ENCODE peak calls at places on chromosomes 4 and X, in eight cellular contexts. V, S, C, T, J, Z, G and H are unnamed samples.

GRCh38 chr4:54708339-54709279 is 50.9 kb downstream of the KIT start:
- DNase-seq in V (no peak), T (no peak), Z (no peak), J (no peak), G (peak; percentile 68), S (no peak), C (no peak), H (no peak)

GRCh38 chr4:138650917-138651564 is 364.5 kb upstream of the NOCT start:
- DNase-seq in Z (no peak), V (no peak), G (no peak), J (no peak), S (no peak), C (peak; percentile 96), T (no peak), H (no peak)

GRCh38 chr4:3285558-3286334 is 7.1 kb upstream of the RGS12 start:
- DNase-seq in S (no peak), Z (no peak), G (peak; percentile 71), C (peak; percentile 69), V (no peak), T (peak; percentile 8), J (peak; percentile 56), H (peak; percentile 51)

GRCh38 chrX:13076176-13076956 is 31.9 kb upstream of the FAM9C start:
- DNase-seq in T (no peak), C (peak; percentile 51), V (no peak), Z (no peak), S (no peak), J (no peak), G (no peak), H (no peak)

GRCh38 chr4:155564086-155564485 is 102.6 kb upstream of the GUCY1A1 start:
- DNase-seq in J (no peak), C (no peak), T (no peak), V (no peak), G (no peak), Z (no peak), S (no peak), H (no peak)

GRCh38 chr4:143417679-143418403 is 81.2 kb downstream of the GAB1 start:
- DNase-seq in G (no peak), V (no peak), T (no peak), S (no peak), C (no peak), Z (no peak), J (no peak), H (no peak)

GRCh38 chrX:16559206-16559619 is 90.7 kb upstream of the S100G start:
- DNase-seq in Z (no peak), J (no peak), G (no peak), C (peak; percentile 15), T (no peak), S (no peak), V (no peak), H (no peak)

GRCh38 chrX:50066318-50066937 is 134.4 kb downstream of the AKAP4 start:
- DNase-seq in G (no peak), C (no peak), S (no peak), V (no peak), Z (no peak), T (no peak), J (no peak), H (no peak)

GRCh38 chrX:21168401-21169160 is 205.6 kb upstream of the CNKSR2 start:
- DNase-seq in G (no peak), T (no peak), S (no peak), Z (no peak), V (no peak), C (no peak), J (no peak), H (no peak)

GRCh38 chr4:122673252-122673651 is 52.4 kb upstream of the IL21 start:
- DNase-seq in Z (no peak), S (no peak), C (no peak), G (no peak), J (no peak), T (no peak), V (no peak), H (no peak)

GRCh38 chrX:25968920-25969319 is 169.2 kb upstream of the MAGEB18 start:
- DNase-seq in V (no peak), C (no peak), Z (peak; percentile 9), T (peak; percentile 60), S (peak; percentile 17), G (no peak), J (peak; percentile 0), H (no peak)

GRCh38 chrX:56563231-56564116 is at the start of gene UBQLN2:
- DNase-seq in S (peak; percentile 39), G (peak; percentile 94), T (peak; percentile 74), Z (peak; percentile 85), C (peak; percentile 66), J (peak; percentile 30), V (peak; percentile 92), H (peak; percentile 60)

GRCh38 chr4:48491514-48492176 is 1.6 kb downstream of the ZAR1 start:
- DNase-seq in Z (no peak), S (no peak), T (no peak), C (no peak), J (no peak), G (peak; percentile 66), V (no peak), H (no peak)
- H3K4me3 ChIP-seq in Z (no peak overlapping the region), S (no peak overlapping the region), T (no peak overlapping the region), C (no peak overlapping the region), J (no peak overlapping the region), G (no peak overlapping the region), V (no peak overlapping the region), H (no peak overlapping the region)

GRCh38 chr4:140260227-140260626 is 106.2 kb upstream of the MAML3 start:
- DNase-seq in S (no peak), T (no peak), Z (no peak), V (no peak), C (peak; percentile 88), G (no peak), J (no peak), H (no peak)
- H3K4me3 ChIP-seq in S (no peak overlapping the region), T (no peak overlapping the region), Z (no peak overlapping the region), V (no peak overlapping the region), C (no peak overlapping the region), G (no peak overlapping the region), J (no peak overlapping the region), H (no peak overlapping the region)

GRCh38 chr4:1768367-1769034 is 24.6 kb upstream of the FGFR3 start:
- DNase-seq in T (peak; percentile 73), S (no peak), J (peak; percentile 35), C (no peak), V (no peak), Z (no peak), G (no peak), H (no peak)

GRCh38 chr4:1765409-1766335 is 27.4 kb upstream of the FGFR3 start:
- DNase-seq in G (no peak), T (no peak), Z (no peak), V (no peak), S (no peak), J (no peak), C (no peak), H (no peak)

GRCh38 chr4:1766336-1767057 is 26.6 kb upstream of the FGFR3 start:
- DNase-seq in V (no peak), T (peak; percentile 49), J (peak; percentile 84), C (no peak), Z (no peak), S (peak; percentile 62), G (no peak), H (no peak)

GRCh38 chr4:1767770-1768366 is 25.2 kb upstream of the FGFR3 start:
- DNase-seq in J (peak; percentile 76), T (peak; percentile 61), V (no peak), C (no peak), G (no peak), S (no peak), Z (no peak), H (no peak)

GRCh38 chr4:1767058-1767769 is 25.9 kb upstream of the FGFR3 start:
- DNase-seq in G (no peak), Z (no peak), S (peak; percentile 83), J (no peak), C (no peak), T (no peak), V (no peak), H (no peak)
- H3K4me3 ChIP-seq in G (no peak overlapping the region), Z (peak overlapping the region; percentile 16), S (no peak overlapping the region), J (peak overlapping the region; percentile 71), C (peak overlapping the region; percentile 17), T (peak overlapping the region; percentile 49), V (peak overlapping the region; percentile 38), H (peak overlapping the region; percentile 34)

GRCh38 chrX:74419861-74420193 is 1.5 kb upstream of the SLC16A2 start:
- DNase-seq in C (no peak), Z (no peak), V (no peak), G (peak; percentile 62), S (peak; percentile 9), J (no peak), T (no peak), H (no peak)
- H3K4me3 ChIP-seq in C (peak overlapping the region; percentile 66), Z (peak overlapping the region; percentile 31), V (peak overlapping the region; percentile 55), G (peak overlapping the region; percentile 63), S (peak overlapping the region; percentile 85), J (peak overlapping the region; percentile 67), T (peak overlapping the region; percentile 41), H (peak overlapping the region; percentile 53)

DNA sequence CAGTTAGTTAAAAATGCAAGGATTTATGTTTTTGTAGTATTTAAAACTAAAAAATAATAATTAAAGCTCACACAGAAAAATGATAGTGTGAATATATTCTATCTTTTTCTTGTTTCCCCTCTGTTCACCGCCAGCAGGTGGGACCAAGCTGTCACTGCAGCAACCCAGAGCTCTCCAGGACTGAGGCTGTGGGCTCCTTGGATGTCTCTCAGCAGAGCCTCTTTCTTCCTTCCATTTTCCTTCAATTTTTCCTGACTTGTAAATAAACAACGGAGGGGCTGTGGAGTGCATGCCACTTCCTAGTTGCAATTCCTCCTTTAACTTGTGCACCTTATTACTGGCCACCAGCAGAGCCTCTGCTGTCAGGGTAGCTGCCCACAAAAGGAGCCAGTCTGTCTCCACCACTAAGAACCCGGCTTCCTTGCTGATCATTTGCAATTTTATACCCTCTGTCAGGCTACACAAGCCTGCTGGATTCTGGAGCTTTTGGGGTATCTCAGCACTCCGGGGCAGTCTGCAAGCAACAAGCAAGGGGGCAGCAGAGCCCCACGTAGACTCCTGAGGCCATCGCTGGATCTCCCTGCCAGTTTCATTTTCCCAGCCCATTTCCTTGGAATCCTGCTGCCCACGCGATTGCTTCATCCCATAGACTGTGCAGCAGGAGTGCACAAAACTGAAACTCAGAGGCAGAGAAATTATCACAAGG is 1467.4 kb downstream of the C4orf33 start:
- DNase-seq in V (peak; percentile 62), S (peak; percentile 52), G (no peak), J (peak; percentile 8), T (peak; percentile 59), Z (peak; percentile 46), C (peak; percentile 49), H (peak; percentile 55)
- H3K4me3 ChIP-seq in V (peak overlapping the region; percentile 17), S (no peak overlapping the region), G (peak overlapping the region; percentile 53), J (peak overlapping the region; percentile 34), T (peak overlapping the region; percentile 16), Z (no peak overlapping the region), C (peak overlapping the region; percentile 47), H (peak overlapping the region; percentile 14)

GRCh38 chr4:4645743-4646142 is 103.9 kb upstream of the STX18 start:
- DNase-seq in G (no peak), T (no peak), S (no peak), Z (no peak), C (no peak), V (no peak), J (no peak), H (no peak)
- H3K4me3 ChIP-seq in G (no peak overlapping the region), T (no peak overlapping the region), S (no peak overlapping the region), Z (no peak overlapping the region), C (no peak overlapping the region), V (no peak overlapping the region), J (no peak overlapping the region), H (no peak overlapping the region)